ENCODE peak calls at places on chromosomes 7 and 10, in five cellular contexts. B is WTC11, W is HCT116, V is GM12878, N is HepG2. K is an unnamed sample.

GRCh38 chr10:33559105-33559504 is 224.6 kb upstream of the NRP1 start:
- DNase-seq in B (no peak), W (no peak), V (no peak), N (no peak), K (no peak)

GRCh38 chr7:41339913-41340676 is 362.8 kb downstream of the INHBA start:
- DNase-seq in B (no peak), W (no peak), V (no peak), N (no peak), K (no peak)

GRCh38 chr7:157623556-157623955 is 286.8 kb downstream of the DNAJB6 start:
- DNase-seq in B (no peak), W (no peak), V (no peak), N (no peak), K (no peak)

GRCh38 chr7:27192546-27193334 is 7.2 kb downstream of the HOXA13 start:
- DNase-seq in B (no peak), W (no peak), V (no peak), N (no peak), K (no peak)

GRCh38 chr10:127372361-127372760 is 176.0 kb upstream of the INSYN2A start:
- DNase-seq in B (no peak), W (no peak), V (no peak), N (no peak), K (no peak)

GRCh38 chr10:11515596-11516418 is 95.6 kb downstream of the USP6NL start:
- DNase-seq in B (peak), W (peak), V (peak), N (peak), K (no peak)

GRCh38 chr10:75145590-75145989 is 34.1 kb downstream of the SAMD8 start:
- DNase-seq in B (no peak), W (no peak), V (no peak), N (no peak), K (no peak)

GRCh38 chr7:155233703-155234492 is 63.8 kb upstream of the INSIG1 start:
- DNase-seq in B (no peak), W (no peak), V (no peak), N (no peak), K (no peak)

GRCh38 chr7:86963599-86964230 is 95.7 kb downstream of the ELAPOR2 start:
- DNase-seq in B (no peak), W (no peak), V (no peak), N (no peak), K (no peak)

GRCh38 chr7:90618880-90619279 is 22.8 kb downstream of the CDK14 start:
- DNase-seq in B (no peak), W (no peak), V (no peak), N (no peak), K (no peak)

GRCh38 chr7:44961844-44962482 is 16.9 kb downstream of the MYO1G start:
- DNase-seq in B (no peak), W (no peak), V (no peak), N (no peak), K (no peak)

GRCh38 chr7:128904381-128905197 is 5.9 kb downstream of the KCP start:
- DNase-seq in B (no peak), W (peak), V (peak), N (peak), K (no peak)

GRCh38 chr7:105806592-105807266 is 69.7 kb downstream of the ATXN7L1 start:
- DNase-seq in B (no peak), W (no peak), V (peak), N (no peak), K (no peak)

GRCh38 chr10:34370121-34370520 is 445.0 kb downstream of the PARD3 start:
- DNase-seq in B (no peak), W (no peak), V (no peak), N (no peak), K (no peak)

GRCh38 chr7:99380032-99380822 is 5.7 kb downstream of the ARPC1B start:
- DNase-seq in B (no peak), W (no peak), V (peak), N (no peak), K (no peak)

GRCh38 chr7:1245596-1245995 is 12.9 kb downstream of the UNCX start:
- DNase-seq in B (no peak), W (no peak), V (no peak), N (no peak), K (no peak)

GRCh38 chr7:155618708-155619633 is 25.5 kb upstream of the RBM33 start:
- DNase-seq in B (no peak), W (no peak), V (no peak), N (peak), K (no peak)

GRCh38 chr7:83594076-83594475 is 54.9 kb downstream of the SEMA3E start:
- DNase-seq in B (no peak), W (no peak), V (no peak), N (no peak), K (no peak)

GRCh38 chr7:116687801-116688201 is 15.8 kb downstream of the MET start:
- DNase-seq in B (no peak), W (peak), V (no peak), N (peak), K (no peak)

GRCh38 chr7:1580422-1581030 is 10.7 kb upstream of the PSMG3 start:
- DNase-seq in B (no peak), W (no peak), V (no peak), N (no peak), K (no peak)

GRCh38 chr10:121080324-121080807 is 229.2 kb downstream of the WDR11 start:
- DNase-seq in B (no peak), W (no peak), V (no peak), N (no peak), K (no peak)

GRCh38 chr10:33298110-33298509 is 36.4 kb downstream of the NRP1 start:
- DNase-seq in B (no peak), W (no peak), V (no peak), N (no peak), K (no peak)

GRCh38 chr7:158726277-158726807 is 21.7 kb upstream of the NCAPG2 start:
- DNase-seq in B (no peak), W (no peak), V (no peak), N (no peak), K (peak)

GRCh38 chr7:71193099-71193810 is 61.3 kb downstream of the GALNT17 start:
- DNase-seq in B (no peak), W (no peak), V (no peak), N (no peak), K (no peak)

GRCh38 chr7:102028206-102028826 is 210.9 kb downstream of the CUX1 start:
- DNase-seq in B (no peak), W (no peak), V (no peak), N (no peak), K (no peak)

GRCh38 chr7:128053023-128053422 is 21.8 kb upstream of the LRRC4 start:
- DNase-seq in B (no peak), W (no peak), V (no peak), N (no peak), K (no peak)

GRCh38 chr7:85328599-85328998 is 141.7 kb upstream of the SEMA3D start:
- DNase-seq in B (no peak), W (no peak), V (no peak), N (no peak), K (no peak)

GRCh38 chr10:36341466-36341865 is 699.4 kb upstream of the FZD8 start:
- DNase-seq in B (no peak), W (no peak), V (no peak), N (no peak), K (no peak)

GRCh38 chr10:103985726-103986125 is 18.8 kb downstream of the SLK start:
- DNase-seq in B (no peak), W (no peak), V (no peak), N (no peak), K (no peak)

GRCh38 chr7:883029-884021 is 7.0 kb downstream of the GET4 start:
- DNase-seq in B (no peak), W (no peak), V (no peak), N (no peak), K (no peak)

GRCh38 chr7:112905413-112905812 is 115.2 kb upstream of the TMEM168 start:
- DNase-seq in B (no peak), W (no peak), V (no peak), N (no peak), K (no peak)

GRCh38 chr7:32285698-32286097 is 204.5 kb downstream of the LSM5 start:
- DNase-seq in B (no peak), W (no peak), V (no peak), N (no peak), K (no peak)

GRCh38 chr7:32293833-32294232 is 196.3 kb downstream of the LSM5 start:
- DNase-seq in B (peak), W (no peak), V (no peak), N (no peak), K (peak)

DNA sequence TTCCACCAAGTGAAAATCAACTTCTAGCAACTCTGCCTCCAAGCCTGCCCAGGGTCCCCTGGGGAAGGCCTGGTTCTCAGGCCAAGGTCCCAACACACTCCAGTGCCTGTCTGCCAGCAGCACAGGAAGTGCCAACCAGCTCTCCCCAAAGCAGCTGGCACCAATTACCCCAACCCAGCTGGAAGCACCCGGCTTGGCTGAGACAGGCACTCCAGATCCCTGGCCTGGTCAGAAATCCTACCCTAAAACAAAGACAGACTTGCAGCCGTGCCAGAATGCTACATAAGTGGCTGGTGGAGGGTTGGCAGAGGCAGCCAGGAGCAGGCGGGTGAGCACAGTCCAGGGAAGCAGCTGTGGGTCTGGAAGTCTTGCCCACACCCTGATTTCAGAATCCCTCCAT is 200.2 kb downstream of the LSM5 start:
- DNase-seq in B (no peak), W (no peak), V (no peak), N (no peak), K (no peak)
- TF ChIP-seq ATF3 in B (no peak), W (no peak), V (no peak), N (no peak), K (no peak)

DNA sequence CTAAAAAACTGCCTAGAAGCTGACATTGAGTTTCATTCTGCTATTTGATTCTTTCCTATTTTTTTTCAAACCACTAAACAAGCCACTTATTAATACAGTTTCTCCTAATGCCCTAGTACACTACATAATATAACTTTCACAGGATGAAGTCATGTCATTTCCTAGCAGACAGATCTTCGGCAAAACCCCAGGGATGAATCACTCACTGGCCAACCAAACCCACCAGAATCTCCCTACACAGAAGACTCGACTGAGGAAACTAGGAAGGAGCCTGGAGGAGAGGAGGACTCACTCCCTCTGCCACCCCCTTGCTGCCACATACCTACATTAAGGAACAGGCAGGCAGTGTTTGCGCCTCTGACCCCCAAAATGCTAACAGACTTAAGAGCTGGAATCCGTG is 33.4 kb downstream of the XPNPEP1 start:
- DNase-seq in B (no peak), W (no peak), V (no peak), N (no peak), K (no peak)
- TF ChIP-seq ATF3 in B (no peak), W (no peak), V (no peak), N (no peak), K (no peak)

DNA sequence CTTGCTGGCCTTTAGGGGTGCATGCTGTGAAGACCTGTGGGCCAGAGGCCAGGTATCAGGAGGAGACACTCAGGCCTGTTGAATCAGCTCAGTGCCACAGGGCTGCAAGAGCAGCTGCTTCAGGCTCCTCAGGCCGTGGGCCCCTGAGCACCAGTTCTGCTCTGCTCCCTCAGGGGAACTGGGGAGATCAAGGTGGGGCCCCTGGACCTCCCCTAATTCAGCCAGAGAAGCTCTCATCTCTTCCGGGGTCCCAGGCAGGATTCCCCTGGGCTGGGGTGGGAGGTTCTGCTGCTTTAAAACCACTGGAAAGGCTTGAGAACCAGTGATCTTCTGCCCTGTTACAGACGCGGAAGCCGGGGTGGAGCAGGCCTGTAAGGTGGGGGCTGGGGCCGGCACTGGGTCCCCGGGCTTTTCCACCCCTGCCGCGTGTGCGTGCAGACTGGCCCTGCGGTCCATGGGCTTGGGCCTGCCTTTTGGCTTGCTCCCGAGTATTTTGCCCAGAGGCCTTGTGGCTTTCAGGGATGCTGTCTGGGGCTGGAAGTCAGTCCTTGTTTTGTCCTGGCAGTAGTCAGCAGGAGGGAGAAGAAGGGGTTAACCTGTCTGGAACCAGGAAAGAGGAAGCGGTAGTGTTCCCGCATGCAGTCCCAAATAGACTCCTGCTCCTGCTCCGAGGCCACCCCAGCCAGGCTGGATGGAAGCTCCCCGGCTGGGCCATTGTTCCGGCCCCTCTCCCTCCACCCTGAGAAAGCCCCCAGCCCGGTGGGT is 74.3 kb downstream of the LHPP start:
- DNase-seq in B (no peak), W (no peak), V (no peak), N (no peak), K (no peak)
- TF ChIP-seq ATF3 in B (no peak), W (no peak), V (no peak), N (no peak), K (no peak)

GRCh38 chr10:69345890-69346474 is 67.7 kb downstream of the HK1 start:
- DNase-seq in B (no peak), W (no peak), V (no peak), N (no peak), K (no peak)

GRCh38 chr10:69348824-69349541 is 67.7 kb downstream of the TACR2 start:
- DNase-seq in B (no peak), W (no peak), V (no peak), N (no peak), K (no peak)

GRCh38 chr10:69344591-69345244 is 66.4 kb downstream of the HK1 start:
- DNase-seq in B (no peak), W (no peak), V (peak), N (no peak), K (no peak)

GRCh38 chr10:69345402-69345801 is 67.1 kb downstream of the HK1 start:
- DNase-seq in B (no peak), W (no peak), V (no peak), N (no peak), K (no peak)

GRCh38 chr10:69346776-69347175 is 68.5 kb downstream of the HK1 start:
- DNase-seq in B (no peak), W (no peak), V (no peak), N (no peak), K (no peak)
- TF ChIP-seq ATF3 in B (no peak), W (no peak), V (no peak), N (no peak), K (no peak)

GRCh38 chr7:108455833-108456677 is at the start of gene NRCAM:
- DNase-seq in B (peak), W (no peak), V (no peak), N (no peak), K (peak)
- TF ChIP-seq ATF3 in B (no peak), W (no peak), V (no peak), N (no peak), K (no peak)

GRCh38 chr7:137936509-137937201 is 65.2 kb downstream of the CREB3L2 start:
- DNase-seq in B (no peak), W (no peak), V (no peak), N (no peak), K (no peak)
- TF ChIP-seq ATF3 in B (no peak), W (no peak), V (no peak), N (no peak), K (no peak)

GRCh38 chr10:29343607-29344038 is 54.8 kb downstream of the LYZL1 start:
- DNase-seq in B (no peak), W (no peak), V (no peak), N (no peak), K (no peak)
- TF ChIP-seq ATF3 in B (no peak), W (no peak), V (no peak), N (no peak), K (no peak)

K was measured in H1.